ENCODE peak calls at places on chromosomes 1 and 21, in five cellular contexts. Z is GM12878, R is GM23338, L is HCT116, D is endothelial cell of umbilical vein. S is an unnamed sample.

GRCh38 chr1:198880818-198881597 is 242.2 kb downstream of the PTPRC start:
- DNase-seq in L (peak; percentile 91), D (peak; percentile 87), Z (no peak), R (no peak), S (no peak)

GRCh38 chr1:160720366-160720765 is 8.7 kb upstream of the CD48 start:
- DNase-seq in R (no peak), L (no peak), Z (no peak), D (no peak), S (no peak)

GRCh38 chr1:52139817-52140540 is 1.9 kb upstream of the ZFYVE9 start:
- DNase-seq in Z (peak; percentile 55), R (no peak), L (no peak), D (peak; percentile 93), S (no peak)

GRCh38 chr1:151859814-151860405 is 6.4 kb upstream of the THEM5 start:
- DNase-seq in L (no peak), D (no peak), R (no peak), Z (no peak), S (no peak)

GRCh38 chr1:228416217-228416971 is at the start of gene TRIM17:
- DNase-seq in D (no peak), R (peak; percentile 94), Z (no peak), L (no peak), S (no peak)

GRCh38 chr1:226813671-226814591 is 56.5 kb upstream of the PSEN2 start:
- DNase-seq in Z (no peak), R (no peak), D (peak; percentile 27), L (no peak), S (no peak)

GRCh38 chr1:220594356-220594755 is 66.4 kb downstream of the MARK1 start:
- DNase-seq in Z (no peak), D (peak; percentile 29), R (no peak), L (no peak), S (no peak)

GRCh38 chr1:200891774-200892157 is 2.9 kb upstream of the INAVA start:
- DNase-seq in L (no peak), R (peak; percentile 95), D (no peak), Z (no peak), S (no peak)

GRCh38 chr1:152427458-152427857 is 13.4 kb upstream of the CRNN start:
- DNase-seq in Z (no peak), D (no peak), L (no peak), R (no peak), S (no peak)

GRCh38 chr1:149997585-149998262 is 12.8 kb downstream of the OTUD7B start:
- DNase-seq in D (no peak), Z (peak; percentile 97), R (no peak), L (no peak), S (no peak)

GRCh38 chr1:3809680-3810079 is 13.4 kb upstream of the LRRC47 start:
- DNase-seq in L (no peak), D (no peak), Z (no peak), R (no peak), S (no peak)

GRCh38 chr1:115839706-115840095 is 1.2 kb downstream of the NHLH2 start:
- DNase-seq in Z (no peak), D (no peak), R (no peak), L (no peak), S (no peak)

GRCh38 chr1:115837386-115837761 is 3.6 kb downstream of the NHLH2 start:
- DNase-seq in R (no peak), D (no peak), L (no peak), Z (no peak), S (no peak)

GRCh38 chr1:115838426-115838804 is 2.5 kb downstream of the NHLH2 start:
- DNase-seq in D (no peak), R (peak; percentile 55), Z (no peak), L (no peak), S (no peak)

GRCh38 chr1:115838805-115839705 is 1.9 kb downstream of the NHLH2 start:
- DNase-seq in Z (no peak), R (peak; percentile 85), D (no peak), L (no peak), S (no peak)

GRCh38 chr1:115837762-115838421 is 3.0 kb downstream of the NHLH2 start:
- DNase-seq in L (no peak), Z (no peak), R (peak; percentile 51), D (no peak), S (no peak)
- TF ChIP-seq EZH2 in L (no peak), Z (no peak), R (no peak), D (peak; percentile 95), S (no peak)

GRCh38 chr1:22850281-22850680 is 122.4 kb downstream of the LACTBL1 start:
- DNase-seq in D (no peak), L (no peak), R (no peak), Z (no peak), S (no peak)

GRCh38 chr1:22852144-22852543 is 120.5 kb downstream of the LACTBL1 start:
- DNase-seq in D (no peak), L (no peak), Z (no peak), R (no peak), S (no peak)

GRCh38 chr1:22851517-22851916 is 121.1 kb downstream of the LACTBL1 start:
- DNase-seq in Z (no peak), L (no peak), R (no peak), D (no peak), S (no peak)

GRCh38 chr1:22849770-22850169 is 122.9 kb downstream of the LACTBL1 start:
- DNase-seq in R (no peak), L (no peak), Z (no peak), D (no peak), S (no peak)

DNA sequence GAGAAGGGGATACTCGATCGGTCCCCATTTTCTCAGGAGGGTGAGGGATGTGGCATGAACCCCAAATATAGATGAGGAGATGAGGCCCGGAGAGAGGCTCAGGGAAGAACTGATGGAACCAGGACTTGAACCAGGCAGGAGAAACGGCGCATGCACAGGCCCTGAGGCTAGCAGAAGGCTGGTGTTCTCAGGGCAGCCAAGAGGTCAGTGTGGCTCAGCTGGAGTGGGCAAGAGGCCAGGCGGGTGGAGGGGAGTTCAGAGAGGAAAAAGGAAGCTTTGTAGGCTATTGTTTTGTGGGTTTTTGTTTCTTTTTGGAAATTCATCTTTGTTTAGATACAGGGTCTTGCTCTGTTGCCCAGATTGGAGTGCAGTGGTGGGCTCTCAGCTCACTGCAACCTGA is 122.0 kb downstream of the LACTBL1 start:
- DNase-seq in L (no peak), D (peak; percentile 83), R (no peak), Z (no peak), S (no peak)
- H3K27ac ChIP-seq in L (no peak overlapping the region), D (no peak overlapping the region), R (no peak overlapping the region), Z (no peak overlapping the region), S (no peak overlapping the region)

DNA sequence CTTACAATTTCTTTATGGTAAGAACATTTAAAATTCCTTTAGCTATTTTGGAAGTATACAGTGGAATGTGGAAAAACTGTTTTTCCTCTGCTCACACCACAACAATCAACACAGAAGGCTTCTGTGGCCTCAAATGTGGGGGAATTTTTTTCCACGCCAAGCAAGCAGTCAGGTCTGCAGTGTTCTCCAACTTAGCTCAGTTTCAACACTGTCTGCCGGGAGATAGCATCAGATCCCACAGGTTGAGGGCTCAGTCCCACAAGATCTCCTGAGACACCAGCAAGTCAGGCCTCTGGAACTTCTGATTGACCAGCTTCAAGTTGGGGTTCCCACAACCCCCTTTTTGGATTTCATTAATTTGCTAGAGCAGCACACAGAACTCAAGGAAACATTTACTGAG is 50.3 kb downstream of the PTBP2 start:
- DNase-seq in Z (no peak), L (no peak), D (no peak), R (no peak), S (no peak)
- TF ChIP-seq POLR2AphosphoS5 in Z (no peak), L (no peak), D (no peak), R (no peak), S (no peak)

DNA sequence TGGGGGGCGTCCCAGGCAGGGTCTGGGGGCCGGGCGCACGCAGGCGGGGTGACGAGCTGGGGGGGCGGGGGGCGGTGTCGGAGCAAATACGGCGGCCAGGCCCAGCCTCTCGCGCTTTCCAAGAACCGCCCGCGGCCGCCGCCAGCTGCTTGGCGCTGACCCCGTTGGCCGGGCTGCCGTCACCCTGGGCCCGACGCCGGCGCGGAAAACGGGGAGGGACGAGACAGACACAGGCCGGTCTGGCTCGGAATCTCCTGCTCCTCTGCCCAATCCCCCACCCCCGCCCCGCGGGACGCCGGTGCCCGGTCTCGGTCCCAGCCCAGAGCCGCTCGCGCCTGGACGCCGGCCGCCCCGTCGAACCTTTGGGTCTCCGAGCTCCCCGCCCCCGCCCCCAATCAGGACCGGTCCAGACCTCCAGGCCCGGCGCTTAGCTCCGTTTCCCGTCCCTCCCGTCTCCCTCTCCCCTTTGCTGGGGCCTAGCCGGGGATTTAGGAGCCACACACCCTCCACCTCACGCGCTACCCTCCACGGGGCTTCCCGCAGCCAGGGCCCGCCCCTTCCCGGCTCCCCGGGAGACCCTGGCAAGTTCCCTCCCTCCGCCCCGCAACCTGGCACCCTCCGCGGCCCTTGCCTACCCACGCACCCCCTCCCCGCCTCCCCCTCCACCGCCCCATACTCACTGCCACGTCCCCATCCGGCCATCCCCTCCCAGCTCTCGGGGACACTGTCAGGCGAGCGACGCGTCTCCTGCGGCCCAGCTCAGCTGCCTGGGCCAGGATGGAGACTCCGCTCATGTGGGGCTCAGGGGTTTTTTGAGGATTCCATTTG is 794 bp upstream of the MMP23B start:
- DNase-seq in L (no peak), Z (no peak), R (peak; percentile 56), D (no peak), S (no peak)
- TF ChIP-seq EZH2 in L (no peak), Z (no peak), R (no peak), D (peak; percentile 98), S (no peak)

GRCh38 chr21:45444385-45444784 is 39.4 kb downstream of the COL18A1 start:
- DNase-seq in D (no peak), L (no peak), R (no peak), Z (no peak), S (no peak)

GRCh38 chr21:45440736-45441350 is 35.9 kb downstream of the COL18A1 start:
- DNase-seq in R (no peak), L (no peak), D (no peak), Z (no peak), S (no peak)

GRCh38 chr21:45443595-45444181 is 38.7 kb downstream of the COL18A1 start:
- DNase-seq in L (no peak), D (no peak), Z (no peak), R (no peak), S (no peak)

GRCh38 chr21:45441431-45442255 is 36.7 kb downstream of the COL18A1 start:
- DNase-seq in D (no peak), L (no peak), R (no peak), Z (no peak), S (no peak)

DNA sequence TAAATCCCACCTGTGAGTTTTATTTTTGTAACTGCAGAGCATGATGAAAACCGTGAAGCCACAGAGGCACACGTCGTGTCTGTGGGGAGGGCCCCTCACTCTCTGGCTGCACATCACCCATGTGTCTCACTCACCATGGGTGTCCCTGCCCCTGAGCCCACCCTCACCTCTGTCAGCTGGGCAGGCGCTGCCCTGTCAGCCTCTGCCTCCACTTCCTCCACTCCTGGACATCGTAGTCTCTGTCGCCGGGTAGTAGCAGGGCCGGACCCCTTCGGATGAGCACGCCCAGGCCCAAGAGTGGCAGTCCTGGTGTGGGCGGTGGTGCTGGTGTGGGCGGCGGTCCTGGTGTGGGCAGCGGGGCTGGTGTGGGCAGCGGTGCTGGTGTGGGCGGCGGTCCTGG is 37.3 kb downstream of the COL18A1 start:
- DNase-seq in D (no peak), L (no peak), R (no peak), Z (no peak), S (no peak)
- H3K27ac ChIP-seq in D (no peak overlapping the region), L (no peak overlapping the region), R (peak overlapping the region; percentile 55), Z (no peak overlapping the region), S (no peak overlapping the region)

DNA sequence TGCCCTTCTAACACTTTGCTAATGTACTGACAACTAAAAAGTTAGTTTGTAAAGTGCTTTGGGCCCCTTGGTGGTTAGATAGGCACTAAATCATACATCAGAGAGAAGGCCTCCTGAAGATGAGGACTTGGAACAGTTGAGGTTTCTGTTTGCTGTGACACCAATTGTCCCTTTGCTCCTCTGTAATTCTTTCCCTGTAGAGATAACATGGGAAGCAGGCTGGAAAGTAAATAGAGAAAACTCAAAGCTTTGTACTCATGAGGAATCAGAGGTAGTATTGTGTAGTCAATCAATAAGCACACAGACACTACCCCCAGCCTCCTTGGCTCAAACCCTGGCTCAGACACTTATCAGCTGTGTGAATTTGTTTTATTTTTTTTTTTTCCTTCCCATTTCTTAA is 31.6 kb upstream of the BARHL2 start:
- DNase-seq in L (no peak), D (no peak), R (no peak), Z (no peak), S (no peak)
- TF ChIP-seq POLR2AphosphoS5 in L (no peak), D (no peak), R (no peak), Z (no peak), S (no peak)

S was measured in SK-N-MC.